ENCODE peak calls at places on chromosomes 4 and X, in four cellular contexts. T, P, L and I are unnamed samples.

GRCh38 chr4:72809208-72809607 is 240.2 kb upstream of the ADAMTS3 start:
- DNase-seq in T (no peak), P (no peak), L (no peak), I (no peak)

GRCh38 chrX:46325312-46325877 is 219.8 kb downstream of the ZNF674 start:
- DNase-seq in T (peak), P (peak), L (no peak), I (no peak)

GRCh38 chr4:148311493-148311892 is 130.7 kb downstream of the NR3C2 start:
- DNase-seq in T (no peak), P (no peak), L (no peak), I (no peak)

GRCh38 chrX:39440734-39441305 is 639.6 kb downstream of the MID1IP1 start:
- DNase-seq in T (no peak), P (no peak), L (no peak), I (no peak)

GRCh38 chrX:16188687-16189086 is 21.4 kb downstream of the MAGEB17 start:
- DNase-seq in T (no peak), P (no peak), L (no peak), I (no peak)

GRCh38 chrX:136259543-136259942 is 8.3 kb upstream of the MAP7D3 start:
- DNase-seq in T (no peak), P (no peak), L (no peak), I (no peak)

GRCh38 chr4:94365304-94365703 is 22.7 kb upstream of the HPGDS start:
- DNase-seq in T (no peak), P (no peak), L (no peak), I (no peak)

GRCh38 chr4:25131925-25132324 is 28.3 kb downstream of the SEPSECS start:
- DNase-seq in T (no peak), P (no peak), L (no peak), I (no peak)

GRCh38 chr4:87003266-87003665 is 68.5 kb downstream of the AFF1 start:
- DNase-seq in T (no peak), P (no peak), L (no peak), I (no peak)

GRCh38 chr4:52853351-52853750 is 8.8 kb upstream of the RASL11B start:
- DNase-seq in T (peak), P (no peak), L (no peak), I (no peak)